ENCODE peak calls at places on chromosomes 12 and 14, in ten cellular contexts. B is endodermal cell, Z is fibroblast of lung, H is mesenchymal stem cell, X is adipocyte, T is prostate gland, W is MM.1S, C is transverse colon, U is colonic mucosa, E is heart left ventricle. M is an unnamed sample.

GRCh38 chr12:132723764-132724140 is 13.1 kb downstream of the PGAM5 start:
- DNase-seq in B (no peak), Z (peak; percentile 86), H (no peak), X (peak; percentile 5), T (no peak), W (no peak), C (no peak), U (no peak), E (no peak), M (no peak)

GRCh38 chr14:21034707-21035106 is at the start of gene RNASE13:
- DNase-seq in B (no peak), Z (no peak), H (no peak), X (no peak), T (no peak), W (no peak), C (no peak), U (no peak), E (no peak), M (no peak)

GRCh38 chr12:9992296-9992695 is 6.6 kb downstream of the CLEC1B start:
- DNase-seq in B (no peak), Z (no peak), H (no peak), X (no peak), T (no peak), W (no peak), C (no peak), U (no peak), E (no peak), M (no peak)

GRCh38 chr14:103734081-103734888 is 18.7 kb downstream of the ZFYVE21 start:
- DNase-seq in B (no peak), Z (no peak), H (no peak), X (no peak), T (no peak), W (no peak), C (no peak), U (no peak), E (no peak), M (no peak)

GRCh38 chr14:104267895-104268294 is 129.5 kb downstream of the KIF26A start:
- DNase-seq in B (peak; percentile 36), Z (no peak), H (no peak), X (no peak), T (no peak), W (no peak), C (peak; percentile 41), U (peak; percentile 20), E (peak; percentile 11), M (no peak)

GRCh38 chr12:78698747-78699146 is 165.8 kb upstream of the SYT1 start:
- DNase-seq in B (no peak), Z (peak; percentile 71), H (peak; percentile 13), X (no peak), T (no peak), W (no peak), C (no peak), U (no peak), E (no peak), M (no peak)

GRCh38 chr12:41794341-41794740 is 350.3 kb downstream of the GXYLT1 start:
- DNase-seq in B (no peak), Z (no peak), H (no peak), X (no peak), T (no peak), W (no peak), C (no peak), U (no peak), E (no peak), M (no peak)

GRCh38 chr14:79473676-79474075 is 737.6 kb downstream of the DIO2 start:
- DNase-seq in B (no peak), Z (no peak), H (no peak), X (no peak), T (no peak), W (no peak), C (no peak), U (no peak), E (no peak), M (no peak)

GRCh38 chr12:118034429-118035193 is 18.1 kb downstream of the RFC5 start:
- DNase-seq in B (peak; percentile 80), Z (peak; percentile 55), H (peak; percentile 60), X (peak; percentile 68), T (peak; percentile 26), W (peak; percentile 6), C (peak; percentile 25), U (peak; percentile 34), E (no peak), M (no peak)

GRCh38 chr12:87687362-87687761 is 341.8 kb downstream of the C12orf50 start:
- DNase-seq in B (peak; percentile 69), Z (peak; percentile 74), H (peak; percentile 31), X (peak; percentile 63), T (no peak), W (no peak), C (no peak), U (no peak), E (no peak), M (no peak)

GRCh38 chr12:102096855-102097254 is 23.1 kb downstream of the NUP37 start:
- DNase-seq in B (no peak), Z (no peak), H (no peak), X (no peak), T (no peak), W (peak; percentile 37), C (no peak), U (no peak), E (no peak), M (no peak)

GRCh38 chr14:76450476-76450875 is 74.5 kb downstream of the ESRRB start:
- DNase-seq in B (no peak), Z (no peak), H (no peak), X (no peak), T (no peak), W (no peak), C (no peak), U (no peak), E (no peak), M (no peak)

GRCh38 chr12:1920436-1920835 is 2.0 kb upstream of the CACNA2D4 start:
- DNase-seq in B (peak; percentile 33), Z (no peak), H (no peak), X (no peak), T (no peak), W (no peak), C (no peak), U (peak; percentile 12), E (no peak), M (peak; percentile 47)

GRCh38 chr12:122067966-122068365 is 10.6 kb upstream of the MLXIP start:
- DNase-seq in B (no peak), Z (peak; percentile 79), H (peak; percentile 75), X (peak; percentile 80), T (peak; percentile 38), W (peak; percentile 73), C (peak; percentile 75), U (no peak), E (peak; percentile 50), M (no peak)

GRCh38 chr12:81300454-81300853 is 222.6 kb downstream of the ACSS3 start:
- DNase-seq in B (peak; percentile 73), Z (peak; percentile 16), H (no peak), X (no peak), T (no peak), W (no peak), C (no peak), U (no peak), E (no peak), M (no peak)

GRCh38 chr12:81296556-81297305 is 218.9 kb downstream of the ACSS3 start:
- DNase-seq in B (peak; percentile 46), Z (peak; percentile 90), H (peak; percentile 52), X (no peak), T (no peak), W (no peak), C (no peak), U (no peak), E (no peak), M (no peak)

GRCh38 chr12:81297606-81298005 is 219.7 kb downstream of the ACSS3 start:
- DNase-seq in B (no peak), Z (peak; percentile 85), H (no peak), X (no peak), T (no peak), W (no peak), C (no peak), U (no peak), E (no peak), M (no peak)

GRCh38 chr12:81294325-81295190 is 216.7 kb downstream of the ACSS3 start:
- DNase-seq in B (no peak), Z (peak; percentile 80), H (no peak), X (no peak), T (no peak), W (no peak), C (no peak), U (no peak), E (no peak), M (no peak)

DNA sequence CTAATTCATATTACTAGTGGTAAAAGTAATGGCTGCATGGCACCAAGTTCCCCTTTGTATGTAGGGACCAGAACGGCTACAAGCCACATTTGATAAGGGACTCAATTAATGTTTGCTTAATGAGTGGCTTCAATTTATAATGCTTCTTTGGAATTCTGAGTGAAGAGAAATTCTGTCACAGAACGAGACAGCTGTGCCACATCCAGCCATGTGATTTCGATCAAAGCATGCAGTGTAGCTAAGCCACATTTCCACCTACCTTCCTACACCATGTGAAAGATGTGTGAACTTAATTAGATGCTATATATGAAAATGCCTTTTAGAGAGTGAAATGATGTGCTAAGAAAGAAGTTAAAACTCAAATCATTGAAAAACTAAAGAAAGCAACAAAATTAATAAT is 217.4 kb downstream of the ACSS3 start:
- DNase-seq in B (no peak), Z (no peak), H (no peak), X (no peak), T (no peak), W (no peak), C (no peak), U (no peak), E (no peak), M (no peak)
- H3K4me1 ChIP-seq in B (no peaks in the 10 kb centered on the region), Z (no peaks in the 10 kb centered on the region), H (peaks cover 2% of the 10 kb centered on the region), X (no peaks in the 10 kb centered on the region), T (no peaks in the 10 kb centered on the region), W (no peaks in the 10 kb centered on the region), C (no peaks in the 10 kb centered on the region), U (no peaks in the 10 kb centered on the region), E (no peaks in the 10 kb centered on the region), M (no peaks in the 10 kb centered on the region)

GRCh38 chr14:64095620-64096019 is 198.6 kb downstream of the ESR2 start:
- DNase-seq in B (no peak), Z (peak; percentile 67), H (peak; percentile 24), X (peak; percentile 48), T (no peak), W (no peak), C (no peak), U (no peak), E (no peak), M (no peak)
- H3K4me1 ChIP-seq in B (peaks cover 5% of the 10 kb centered on the region), Z (no peaks in the 10 kb centered on the region), H (peaks cover 5% of the 10 kb centered on the region), X (no peaks in the 10 kb centered on the region), T (no peaks in the 10 kb centered on the region), W (no peaks in the 10 kb centered on the region), C (peaks cover 2% of the 10 kb centered on the region), U (peaks cover 8% of the 10 kb centered on the region), E (no peaks in the 10 kb centered on the region), M (no peaks in the 10 kb centered on the region)

GRCh38 chr14:23546450-23547035 is 5.0 kb downstream of the ZFHX2 start:
- DNase-seq in B (no peak), Z (no peak), H (no peak), X (no peak), T (no peak), W (no peak), C (no peak), U (no peak), E (no peak), M (no peak)
- H3K4me1 ChIP-seq in B (no peaks in the 10 kb centered on the region), Z (no peaks in the 10 kb centered on the region), H (peaks cover 12% of the 10 kb centered on the region), X (peaks cover 41% of the 10 kb centered on the region), T (no peaks in the 10 kb centered on the region), W (no peaks in the 10 kb centered on the region), C (peaks cover 10% of the 10 kb centered on the region), U (no peaks in the 10 kb centered on the region), E (peaks cover 14% of the 10 kb centered on the region), M (no peaks in the 10 kb centered on the region)

DNA sequence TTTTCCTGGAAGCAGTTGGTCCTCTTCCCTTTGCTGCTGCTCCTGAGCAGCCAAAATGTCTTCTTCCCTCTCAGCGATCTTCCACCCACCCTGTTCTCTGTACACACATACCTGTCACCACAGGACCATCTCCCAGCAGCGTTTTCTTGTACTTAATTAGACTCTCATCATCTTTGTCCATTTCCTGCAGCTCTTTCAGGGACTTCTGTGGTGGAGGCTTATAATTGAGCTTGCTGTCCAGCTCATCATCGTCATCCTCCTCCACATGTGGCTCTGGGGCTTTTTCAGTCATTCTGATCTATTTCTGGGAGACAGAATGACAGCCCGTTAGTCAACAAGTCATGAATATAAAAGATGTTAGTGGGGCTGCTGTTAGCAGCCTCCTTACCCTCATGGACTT is 11.0 kb downstream of the ARHGDIB start:
- DNase-seq in B (no peak), Z (no peak), H (no peak), X (no peak), T (no peak), W (peak; percentile 27), C (no peak), U (no peak), E (no peak), M (no peak)
- H3K4me1 ChIP-seq in B (peaks cover 9% of the 10 kb centered on the region), Z (peaks cover 11% of the 10 kb centered on the region), H (peaks cover 8% of the 10 kb centered on the region), X (peaks cover 36% of the 10 kb centered on the region), T (no peaks in the 10 kb centered on the region), W (peaks cover 78% of the 10 kb centered on the region), C (peaks cover 25% of the 10 kb centered on the region), U (no peaks in the 10 kb centered on the region), E (peaks cover 56% of the 10 kb centered on the region), M (peaks cover 67% of the 10 kb centered on the region)

M was measured in right atrium auricular region.